ENCODE peak calls at places on chromosomes 7 and 10, in nine cellular contexts. Z is lower leg skin, M is tibial nerve, F is neural progenitor cell, T is fibroblast of villous mesenchyme, X is Caco-2, W is Peyer's patch, N is cardiac fibroblast, P is epithelial cell of esophagus. G is an unnamed sample.

GRCh38 chr10:70742537-70743429 is 42.4 kb downstream of the TBATA start:
- DNase-seq in Z (no peak), N (peak; percentile 80), T (peak; percentile 91), X (no peak), W (no peak), P (no peak), F (no peak), M (no peak), G (peak; percentile 51)

GRCh38 chr10:31528834-31529233 is 209.8 kb downstream of the ZEB1 start:
- DNase-seq in X (no peak), N (no peak), Z (no peak), M (no peak), W (no peak), T (no peak), P (no peak), F (no peak), G (no peak)

GRCh38 chr10:69665457-69666320 is 35.6 kb downstream of the FAM241B start:
- DNase-seq in W (no peak), Z (no peak), F (no peak), M (no peak), T (no peak), N (no peak), X (no peak), P (no peak), G (no peak)

GRCh38 chr7:54333952-54334351 is 208.2 kb upstream of the VSTM2A start:
- DNase-seq in Z (no peak), X (no peak), P (no peak), N (no peak), M (no peak), T (no peak), W (no peak), F (no peak), G (no peak)

GRCh38 chr7:100655908-100656674 is at the start of gene ACTL6B:
- DNase-seq in N (peak; percentile 41), X (peak; percentile 51), Z (no peak), P (peak; percentile 41), F (peak; percentile 95), M (no peak), W (no peak), T (peak; percentile 33), G (peak; percentile 35)

GRCh38 chr10:89916481-89916880 is 215.1 kb downstream of the KIF20B start:
- DNase-seq in W (no peak), P (peak; percentile 35), X (no peak), F (no peak), T (peak; percentile 8), Z (no peak), M (no peak), N (peak; percentile 28), G (no peak)

GRCh38 chr10:30980951-30981616 is 50.6 kb downstream of the ZNF438 start:
- DNase-seq in F (no peak), Z (peak; percentile 93), W (no peak), P (peak; percentile 82), X (no peak), M (peak; percentile 55), N (peak; percentile 94), T (peak; percentile 58), G (peak; percentile 94)

GRCh38 chr10:62992145-62992721 is 140.9 kb upstream of the NRBF2 start:
- DNase-seq in M (no peak), W (no peak), T (peak; percentile 65), P (peak; percentile 75), N (peak; percentile 86), F (no peak), X (no peak), Z (peak; percentile 30), G (peak; percentile 83)

GRCh38 chr10:107166378-107166777 is 1.9 kb upstream of the SORCS1 start:
- DNase-seq in M (no peak), T (no peak), F (peak; percentile 50), N (no peak), Z (no peak), X (no peak), W (no peak), P (no peak), G (no peak)

GRCh38 chr7:97149843-97150242 is 32.3 kb downstream of the SDHAF3 start:
- DNase-seq in M (no peak), T (no peak), W (no peak), X (no peak), Z (no peak), F (no peak), P (no peak), N (no peak), G (peak; percentile 49)

GRCh38 chr7:36723951-36724664 is at the start of gene AOAH:
- DNase-seq in T (no peak), W (peak; percentile 89), F (no peak), M (no peak), X (no peak), P (peak; percentile 7), Z (peak; percentile 66), N (no peak), G (no peak)

GRCh38 chr7:9523579-9523978 is 1090.2 kb downstream of the NXPH1 start:
- DNase-seq in T (no peak), W (no peak), Z (no peak), P (no peak), N (no peak), M (no peak), X (no peak), F (no peak), G (no peak)

GRCh38 chr10:125141860-125142484 is 18.4 kb downstream of the CTBP2 start:
- DNase-seq in T (no peak), F (no peak), X (no peak), M (no peak), N (no peak), W (no peak), P (no peak), Z (no peak), G (no peak)

GRCh38 chr10:33133557-33133956 is 175.5 kb upstream of the ITGB1 start:
- DNase-seq in P (no peak), T (no peak), W (no peak), N (no peak), M (no peak), X (no peak), Z (no peak), F (no peak), G (no peak)

GRCh38 chr7:152193882-152194281 is 168.4 kb downstream of the GALNT11 start:
- DNase-seq in Z (no peak), X (no peak), N (no peak), F (no peak), P (no peak), T (no peak), W (no peak), M (no peak), G (no peak)
- TF ChIP-seq CTCF in Z (no peak), X (no peak), N (no peak), F (no peak), P (no peak), T (no peak), W (no peak), M (no peak), G (no peak)

GRCh38 chr10:71969929-71970328 is 5.7 kb downstream of the CHST3 start:
- DNase-seq in F (no peak), X (no peak), M (no peak), Z (no peak), P (no peak), N (no peak), T (no peak), W (no peak), G (no peak)

GRCh38 chr10:71971769-71972555 is 7.8 kb downstream of the CHST3 start:
- DNase-seq in T (no peak), N (no peak), M (no peak), X (no peak), P (no peak), F (no peak), Z (no peak), W (no peak), G (no peak)

GRCh38 chr10:71971311-71971731 is 7.1 kb downstream of the CHST3 start:
- DNase-seq in N (no peak), F (no peak), Z (no peak), W (no peak), T (no peak), P (peak; percentile 78), X (no peak), M (no peak), G (no peak)

GRCh38 chr10:71970331-71970730 is 6.1 kb downstream of the CHST3 start:
- DNase-seq in W (no peak), Z (no peak), T (peak; percentile 80), M (peak; percentile 60), N (no peak), F (peak; percentile 78), P (peak; percentile 46), X (peak; percentile 76), G (no peak)

GRCh38 chr10:71970869-71971268 is 6.7 kb downstream of the CHST3 start:
- DNase-seq in X (no peak), M (no peak), T (no peak), Z (no peak), N (no peak), P (no peak), W (no peak), F (no peak), G (no peak)
- H3K4me3 ChIP-seq in X (no peak overlapping the region), M (peak overlapping the region; percentile 35), T (no peak overlapping the region), Z (no peak overlapping the region), N (no peak overlapping the region), P (peak overlapping the region; percentile 41), W (no peak overlapping the region), F (no peak overlapping the region), G (no peak overlapping the region)

GRCh38 chr10:77393821-77394501 is 243.6 kb downstream of the KCNMA1 start:
- DNase-seq in Z (no peak), X (no peak), P (peak; percentile 82), W (no peak), F (no peak), M (no peak), N (no peak), T (no peak), G (no peak)
- TF ChIP-seq CTCF in Z (no peak), X (no peak), P (no peak), W (no peak), F (no peak), M (no peak), N (no peak), T (no peak), G (no peak)

GRCh38 chr10:129945941-129946760 is 17.9 kb downstream of the EBF3 start:
- DNase-seq in P (no peak), Z (no peak), X (no peak), T (peak; percentile 17), F (no peak), N (peak; percentile 92), M (peak; percentile 19), W (no peak), G (peak; percentile 64)

GRCh38 chr10:129942391-129942790 is 21.7 kb downstream of the EBF3 start:
- DNase-seq in M (no peak), T (no peak), Z (no peak), N (no peak), W (no peak), F (no peak), X (no peak), P (no peak), G (no peak)

GRCh38 chr10:129942936-129943724 is 20.9 kb downstream of the EBF3 start:
- DNase-seq in T (no peak), M (no peak), W (no peak), F (no peak), P (no peak), X (no peak), N (peak; percentile 51), Z (no peak), G (peak; percentile 41)

GRCh38 chr10:129946868-129947267 is 17.2 kb downstream of the EBF3 start:
- DNase-seq in Z (no peak), W (no peak), T (no peak), N (no peak), F (no peak), X (no peak), P (no peak), M (peak; percentile 14), G (no peak)

DNA sequence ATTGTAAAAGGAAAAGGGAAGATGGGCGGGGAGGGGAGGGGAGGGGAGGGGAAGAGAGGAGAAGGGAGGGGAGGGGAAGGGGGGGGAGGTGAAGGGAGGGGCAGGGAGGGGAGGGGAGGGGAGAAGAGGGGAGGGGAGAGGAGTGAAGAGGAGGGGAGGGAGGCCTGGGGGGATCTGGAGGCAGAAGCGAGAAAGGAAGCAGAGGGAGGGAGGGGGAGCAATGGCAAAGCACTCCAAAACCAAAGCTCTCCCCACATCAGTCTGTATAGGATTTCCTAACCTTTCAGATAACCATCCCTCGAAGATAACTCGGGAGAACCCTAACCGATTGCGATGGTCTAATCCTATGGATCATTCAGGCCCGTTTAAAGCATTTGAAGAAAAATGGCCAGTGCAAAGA is 19.0 kb downstream of the EBF3 start:
- DNase-seq in M (no peak), X (no peak), N (peak; percentile 24), W (no peak), P (no peak), Z (no peak), T (no peak), F (no peak), G (no peak)
- H3K4me3 ChIP-seq in M (no peak overlapping the region), X (no peak overlapping the region), N (no peak overlapping the region), W (no peak overlapping the region), P (no peak overlapping the region), Z (no peak overlapping the region), T (no peak overlapping the region), F (no peak overlapping the region), G (no peak overlapping the region)